ENCODE peak calls at places on chromosome 12, in nine cellular contexts. One of them, this sample, is unnamed.

GRCh38 chr12:32031109-32031508 is 71.9 kb downstream of the RESF1 start:
- DNase-seq in CD14-positive monocyte: no peak
- DNase-seq in AG04449: no peak
- DNase-seq in neural progenitor cell: no peak
- DNase-seq in GM13977: no peak
- DNase-seq in choroid plexus epithelial cell: peak; percentile 11
- DNase-seq in neural crest cell: no peak
- DNase-seq in stomach: no peak
- DNase-seq in tibial nerve: no peak
- DNase-seq in this sample: no peak

GRCh38 chr12:96241484-96242256 is 47.5 kb downstream of the ELK3 start:
- DNase-seq in CD14-positive monocyte: peak; percentile 74
- DNase-seq in AG04449: no peak
- DNase-seq in neural progenitor cell: no peak
- DNase-seq in GM13977: no peak
- DNase-seq in choroid plexus epithelial cell: peak; percentile 62
- DNase-seq in neural crest cell: no peak
- DNase-seq in stomach: no peak
- DNase-seq in tibial nerve: no peak
- DNase-seq in this sample: no peak

GRCh38 chr12:77493311-77493710 is 337.4 kb upstream of the NAV3 start:
- DNase-seq in CD14-positive monocyte: no peak
- DNase-seq in AG04449: no peak
- DNase-seq in neural progenitor cell: no peak
- DNase-seq in GM13977: no peak
- DNase-seq in choroid plexus epithelial cell: no peak
- DNase-seq in neural crest cell: no peak
- DNase-seq in stomach: no peak
- DNase-seq in tibial nerve: no peak
- DNase-seq in this sample: no peak

GRCh38 chr12:68538722-68539614 is 71.7 kb upstream of the RAP1B start:
- DNase-seq in CD14-positive monocyte: no peak
- DNase-seq in AG04449: no peak
- DNase-seq in neural progenitor cell: peak; percentile 50
- DNase-seq in GM13977: peak; percentile 31
- DNase-seq in choroid plexus epithelial cell: peak; percentile 75
- DNase-seq in neural crest cell: no peak
- DNase-seq in stomach: peak; percentile 33
- DNase-seq in tibial nerve: peak; percentile 67
- DNase-seq in this sample: no peak

GRCh38 chr12:54987611-54988231 is 3.2 kb upstream of the TESPA1 start:
- DNase-seq in CD14-positive monocyte: no peak
- DNase-seq in AG04449: no peak
- DNase-seq in neural progenitor cell: no peak
- DNase-seq in GM13977: no peak
- DNase-seq in choroid plexus epithelial cell: no peak
- DNase-seq in neural crest cell: no peak
- DNase-seq in stomach: no peak
- DNase-seq in tibial nerve: no peak
- DNase-seq in this sample: no peak

GRCh38 chr12:90058721-90059120 is 350.1 kb upstream of the ATP2B1 start:
- DNase-seq in CD14-positive monocyte: no peak
- DNase-seq in AG04449: peak; percentile 71
- DNase-seq in neural progenitor cell: no peak
- DNase-seq in GM13977: no peak
- DNase-seq in choroid plexus epithelial cell: peak; percentile 91
- DNase-seq in neural crest cell: no peak
- DNase-seq in stomach: no peak
- DNase-seq in tibial nerve: no peak
- DNase-seq in this sample: no peak

GRCh38 chr12:105554856-105555255 is 224.4 kb downstream of the C12orf75 start:
- DNase-seq in CD14-positive monocyte: no peak
- DNase-seq in AG04449: no peak
- DNase-seq in neural progenitor cell: no peak
- DNase-seq in GM13977: no peak
- DNase-seq in choroid plexus epithelial cell: no peak
- DNase-seq in neural crest cell: no peak
- DNase-seq in stomach: no peak
- DNase-seq in tibial nerve: no peak
- DNase-seq in this sample: no peak

GRCh38 chr12:108633534-108634224 is at the start of gene SELPLG:
- DNase-seq in CD14-positive monocyte: peak; percentile 95
- DNase-seq in AG04449: no peak
- DNase-seq in neural progenitor cell: no peak
- DNase-seq in GM13977: peak; percentile 82
- DNase-seq in choroid plexus epithelial cell: no peak
- DNase-seq in neural crest cell: no peak
- DNase-seq in stomach: peak; percentile 69
- DNase-seq in tibial nerve: no peak
- DNase-seq in this sample: peak; percentile 19

GRCh38 chr12:113087193-113087592 is 30.7 kb downstream of the DTX1 start:
- DNase-seq in CD14-positive monocyte: no peak
- DNase-seq in AG04449: no peak
- DNase-seq in neural progenitor cell: no peak
- DNase-seq in GM13977: no peak
- DNase-seq in choroid plexus epithelial cell: no peak
- DNase-seq in neural crest cell: no peak
- DNase-seq in stomach: no peak
- DNase-seq in tibial nerve: no peak
- DNase-seq in this sample: no peak

GRCh38 chr12:83039413-83039812 is 352.7 kb downstream of the TMTC2 start:
- DNase-seq in CD14-positive monocyte: no peak
- DNase-seq in AG04449: no peak
- DNase-seq in neural progenitor cell: no peak
- DNase-seq in GM13977: no peak
- DNase-seq in choroid plexus epithelial cell: no peak
- DNase-seq in neural crest cell: no peak
- DNase-seq in stomach: no peak
- DNase-seq in tibial nerve: no peak
- DNase-seq in this sample: no peak

GRCh38 chr12:28568083-28568482 is 377.8 kb downstream of the CCDC91 start:
- DNase-seq in CD14-positive monocyte: no peak
- DNase-seq in AG04449: peak; percentile 80
- DNase-seq in neural progenitor cell: no peak
- DNase-seq in GM13977: no peak
- DNase-seq in choroid plexus epithelial cell: peak; percentile 93
- DNase-seq in neural crest cell: no peak
- DNase-seq in stomach: peak; percentile 27
- DNase-seq in tibial nerve: no peak
- DNase-seq in this sample: no peak

GRCh38 chr12:65881348-65881961 is 57.2 kb downstream of the HMGA2 start:
- DNase-seq in CD14-positive monocyte: no peak
- DNase-seq in AG04449: no peak
- DNase-seq in neural progenitor cell: peak; percentile 43
- DNase-seq in GM13977: no peak
- DNase-seq in choroid plexus epithelial cell: peak; percentile 89
- DNase-seq in neural crest cell: no peak
- DNase-seq in stomach: peak; percentile 30
- DNase-seq in tibial nerve: peak; percentile 30
- DNase-seq in this sample: no peak

GRCh38 chr12:6018265-6018664 is 73.2 kb upstream of the ANO2 start:
- DNase-seq in CD14-positive monocyte: no peak
- DNase-seq in AG04449: no peak
- DNase-seq in neural progenitor cell: no peak
- DNase-seq in GM13977: no peak
- DNase-seq in choroid plexus epithelial cell: no peak
- DNase-seq in neural crest cell: no peak
- DNase-seq in stomach: no peak
- DNase-seq in tibial nerve: no peak
- DNase-seq in this sample: no peak

GRCh38 chr12:6444031-6444430 is 724 bp upstream of the CD27 start:
- DNase-seq in CD14-positive monocyte: no peak
- DNase-seq in AG04449: no peak
- DNase-seq in neural progenitor cell: no peak
- DNase-seq in GM13977: no peak
- DNase-seq in choroid plexus epithelial cell: no peak
- DNase-seq in neural crest cell: no peak
- DNase-seq in stomach: no peak
- DNase-seq in tibial nerve: no peak
- DNase-seq in this sample: no peak

GRCh38 chr12:20946732-20947131 is 136.2 kb downstream of the SLCO1B3 start:
- DNase-seq in CD14-positive monocyte: no peak
- DNase-seq in AG04449: no peak
- DNase-seq in neural progenitor cell: peak; percentile 69
- DNase-seq in GM13977: peak; percentile 2
- DNase-seq in choroid plexus epithelial cell: peak; percentile 52
- DNase-seq in neural crest cell: peak; percentile 35
- DNase-seq in stomach: no peak
- DNase-seq in tibial nerve: no peak
- DNase-seq in this sample: peak; percentile 63

GRCh38 chr12:3317841-3318501 is 173.0 kb upstream of the PRMT8 start:
- DNase-seq in CD14-positive monocyte: no peak
- DNase-seq in AG04449: no peak
- DNase-seq in neural progenitor cell: no peak
- DNase-seq in GM13977: no peak
- DNase-seq in choroid plexus epithelial cell: no peak
- DNase-seq in neural crest cell: no peak
- DNase-seq in stomach: no peak
- DNase-seq in tibial nerve: no peak
- DNase-seq in this sample: no peak

GRCh38 chr12:85405781-85406522 is 125.9 kb downstream of the ALX1 start:
- DNase-seq in CD14-positive monocyte: no peak
- DNase-seq in AG04449: peak; percentile 34
- DNase-seq in neural progenitor cell: peak; percentile 52
- DNase-seq in GM13977: no peak
- DNase-seq in choroid plexus epithelial cell: peak; percentile 91
- DNase-seq in neural crest cell: no peak
- DNase-seq in stomach: no peak
- DNase-seq in tibial nerve: no peak
- DNase-seq in this sample: no peak

GRCh38 chr12:45348311-45348710 is 132.4 kb downstream of the ANO6 start:
- DNase-seq in CD14-positive monocyte: no peak
- DNase-seq in AG04449: no peak
- DNase-seq in neural progenitor cell: no peak
- DNase-seq in GM13977: no peak
- DNase-seq in choroid plexus epithelial cell: no peak
- DNase-seq in neural crest cell: no peak
- DNase-seq in stomach: no peak
- DNase-seq in tibial nerve: no peak
- DNase-seq in this sample: no peak

GRCh38 chr12:75977590-75977951 is 54.0 kb downstream of the PHLDA1 start:
- DNase-seq in CD14-positive monocyte: no peak
- DNase-seq in AG04449: no peak
- DNase-seq in neural progenitor cell: no peak
- DNase-seq in GM13977: no peak
- DNase-seq in choroid plexus epithelial cell: no peak
- DNase-seq in neural crest cell: no peak
- DNase-seq in stomach: no peak
- DNase-seq in tibial nerve: no peak
- DNase-seq in this sample: no peak

GRCh38 chr12:113298861-113299545 is 35.9 kb downstream of the SLC8B1 start:
- DNase-seq in CD14-positive monocyte: no peak
- DNase-seq in AG04449: no peak
- DNase-seq in neural progenitor cell: no peak
- DNase-seq in GM13977: no peak
- DNase-seq in choroid plexus epithelial cell: no peak
- DNase-seq in neural crest cell: no peak
- DNase-seq in stomach: no peak
- DNase-seq in tibial nerve: peak; percentile 53
- DNase-seq in this sample: no peak

DNA sequence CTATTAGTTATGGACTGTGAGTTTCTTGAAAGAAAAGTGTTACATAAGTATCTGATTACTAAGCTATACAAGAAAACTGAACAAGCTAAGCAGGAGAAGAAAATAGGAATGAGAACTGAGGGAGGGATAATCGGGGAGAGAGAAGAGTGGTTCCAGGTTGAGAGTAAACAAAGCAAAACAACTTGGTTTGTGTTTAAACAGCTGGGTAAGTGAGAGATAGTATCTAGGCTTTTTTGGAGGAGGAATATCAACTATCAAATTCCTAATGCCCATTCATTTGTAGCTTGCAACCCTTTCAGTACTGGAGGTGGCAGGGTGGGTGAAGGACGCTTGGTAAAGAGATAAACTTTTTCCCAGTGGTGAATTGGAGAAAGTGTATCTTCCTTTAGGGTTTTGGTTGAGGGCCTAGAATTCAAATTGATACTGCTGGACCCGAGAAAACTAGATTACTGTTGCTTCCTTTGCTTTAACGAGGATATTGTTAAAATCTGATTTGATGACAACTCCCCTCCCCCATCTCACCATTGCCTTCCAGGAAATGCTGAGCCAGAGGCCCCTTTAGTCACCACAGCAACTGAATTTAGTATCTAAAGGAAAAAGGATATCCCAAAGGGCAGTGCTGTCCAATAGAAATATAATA is 2.0 kb upstream of the SLC2A3 start:
- DNase-seq in CD14-positive monocyte: no peak
- DNase-seq in AG04449: no peak
- DNase-seq in neural progenitor cell: no peak
- DNase-seq in GM13977: no peak
- DNase-seq in choroid plexus epithelial cell: peak; percentile 62
- DNase-seq in neural crest cell: no peak
- DNase-seq in stomach: no peak
- DNase-seq in tibial nerve: no peak
- DNase-seq in this sample: no peak
- TF ChIP-seq CTCF in CD14-positive monocyte: peak; percentile 36
- TF ChIP-seq CTCF in AG04449: no peak
- TF ChIP-seq CTCF in neural progenitor cell: peak; percentile 32
- TF ChIP-seq CTCF in GM13977: no peak
- TF ChIP-seq CTCF in choroid plexus epithelial cell: peak; percentile 35
- TF ChIP-seq CTCF in neural crest cell: peak; percentile 50
- TF ChIP-seq CTCF in stomach: no peak
- TF ChIP-seq CTCF in tibial nerve: no peak
- TF ChIP-seq CTCF in this sample: no peak

GRCh38 chr12:119857036-119857435 is 20.1 kb downstream of the CIT start:
- DNase-seq in CD14-positive monocyte: no peak
- DNase-seq in AG04449: no peak
- DNase-seq in neural progenitor cell: no peak
- DNase-seq in GM13977: no peak
- DNase-seq in choroid plexus epithelial cell: no peak
- DNase-seq in neural crest cell: no peak
- DNase-seq in stomach: no peak
- DNase-seq in tibial nerve: no peak
- DNase-seq in this sample: no peak
- TF ChIP-seq CTCF in CD14-positive monocyte: no peak
- TF ChIP-seq CTCF in AG04449: no peak
- TF ChIP-seq CTCF in neural progenitor cell: no peak
- TF ChIP-seq CTCF in GM13977: no peak
- TF ChIP-seq CTCF in choroid plexus epithelial cell: no peak
- TF ChIP-seq CTCF in neural crest cell: no peak
- TF ChIP-seq CTCF in stomach: no peak
- TF ChIP-seq CTCF in tibial nerve: no peak
- TF ChIP-seq CTCF in this sample: no peak

GRCh38 chr12:74322792-74323191 is 214.8 kb upstream of the ATXN7L3B start:
- DNase-seq in CD14-positive monocyte: no peak
- DNase-seq in AG04449: no peak
- DNase-seq in neural progenitor cell: no peak
- DNase-seq in GM13977: no peak
- DNase-seq in choroid plexus epithelial cell: no peak
- DNase-seq in neural crest cell: no peak
- DNase-seq in stomach: no peak
- DNase-seq in tibial nerve: no peak
- DNase-seq in this sample: no peak

GRCh38 chr12:74328623-74329022 is 209.0 kb upstream of the ATXN7L3B start:
- DNase-seq in CD14-positive monocyte: no peak
- DNase-seq in AG04449: no peak
- DNase-seq in neural progenitor cell: no peak
- DNase-seq in GM13977: no peak
- DNase-seq in choroid plexus epithelial cell: peak; percentile 8
- DNase-seq in neural crest cell: no peak
- DNase-seq in stomach: no peak
- DNase-seq in tibial nerve: no peak
- DNase-seq in this sample: peak; percentile 46
- TF ChIP-seq CTCF in CD14-positive monocyte: no peak
- TF ChIP-seq CTCF in AG04449: no peak
- TF ChIP-seq CTCF in neural progenitor cell: no peak
- TF ChIP-seq CTCF in GM13977: no peak
- TF ChIP-seq CTCF in choroid plexus epithelial cell: no peak
- TF ChIP-seq CTCF in neural crest cell: no peak
- TF ChIP-seq CTCF in stomach: no peak
- TF ChIP-seq CTCF in tibial nerve: no peak
- TF ChIP-seq CTCF in this sample: no peak

GRCh38 chr12:18158774-18159557 is 69.0 kb upstream of the RERGL start:
- DNase-seq in CD14-positive monocyte: no peak
- DNase-seq in AG04449: no peak
- DNase-seq in neural progenitor cell: peak; percentile 63
- DNase-seq in GM13977: peak; percentile 5
- DNase-seq in choroid plexus epithelial cell: peak; percentile 61
- DNase-seq in neural crest cell: peak; percentile 39
- DNase-seq in stomach: no peak
- DNase-seq in tibial nerve: no peak
- DNase-seq in this sample: peak; percentile 70
- TF ChIP-seq CTCF in CD14-positive monocyte: peak; percentile 67
- TF ChIP-seq CTCF in AG04449: peak; percentile 78
- TF ChIP-seq CTCF in neural progenitor cell: peak; percentile 70
- TF ChIP-seq CTCF in GM13977: peak; percentile 75
- TF ChIP-seq CTCF in choroid plexus epithelial cell: peak; percentile 86
- TF ChIP-seq CTCF in neural crest cell: peak; percentile 86
- TF ChIP-seq CTCF in stomach: peak; percentile 44
- TF ChIP-seq CTCF in tibial nerve: peak; percentile 18
- TF ChIP-seq CTCF in this sample: peak; percentile 95

This sample was measured in Caco-2.